ENCODE peak calls at places on chromosomes 5 and 9, in seven cellular contexts. I is pons, U is mesendoderm, B is lower leg skin, Q is T47D, G is NCI-H748 treated with DMSO at 0.1 percent for 48 hours, W is midbrain. L is an unnamed sample.

GRCh38 chr5:50886657-50887056 is 220.2 kb downstream of the PARP8 start:
- DNase-seq in W (no peak), G (no peak), U (peak), B (no peak), Q (no peak), I (no peak), L (no peak)

GRCh38 chr5:17436345-17436744 is 61.7 kb upstream of the TAF11L2 start:
- DNase-seq in W (no peak), I (peak), U (no peak), B (no peak), Q (no peak), G (no peak), L (no peak)

GRCh38 chr9:128323192-128323730 is 622 bp downstream of the COQ4 start:
- DNase-seq in W (no peak), I (no peak), G (peak), U (no peak), B (no peak), Q (no peak), L (no peak)

GRCh38 chr5:267716-268115 is 3.7 kb upstream of the PDCD6 start:
- DNase-seq in Q (no peak), G (no peak), W (no peak), B (no peak), U (no peak), I (no peak), L (no peak)

GRCh38 chr9:133770076-133770777 is 32.1 kb upstream of the SARDH start:
- DNase-seq in I (no peak), W (no peak), B (peak), U (no peak), G (no peak), Q (no peak), L (no peak)

GRCh38 chr9:75658301-75658919 is 232.1 kb upstream of the PCSK5 start:
- DNase-seq in B (no peak), G (no peak), Q (no peak), U (peak), I (no peak), W (no peak), L (no peak)

GRCh38 chr5:107215581-107215980 is 455.2 kb downstream of the EFNA5 start:
- DNase-seq in I (no peak), U (no peak), W (no peak), G (no peak), B (no peak), Q (peak), L (peak)

GRCh38 chr5:42721484-42721883 is 35.1 kb upstream of the CCDC152 start:
- DNase-seq in B (no peak), Q (no peak), W (no peak), G (no peak), U (no peak), I (no peak), L (no peak)

GRCh38 chr9:6581266-6581665 is 64.3 kb downstream of the GLDC start:
- DNase-seq in W (no peak), B (no peak), U (no peak), G (no peak), Q (no peak), I (no peak), L (no peak)

GRCh38 chr9:132857601-132858342 is 20.3 kb downstream of the AK8 start:
- DNase-seq in G (no peak), Q (no peak), I (no peak), W (no peak), B (no peak), U (no peak), L (no peak)

GRCh38 chr9:110340306-110340705 is 2.6 kb upstream of the TXNDC8 start:
- DNase-seq in U (peak), G (no peak), I (no peak), W (no peak), Q (peak), B (no peak), L (no peak)

GRCh38 chr9:95383198-95383673 is 65.7 kb upstream of the FANCC start:
- DNase-seq in G (no peak), I (no peak), B (no peak), Q (no peak), W (no peak), U (peak), L (peak)

GRCh38 chr5:151923865-151924264 is 786 bp downstream of the GLRA1 start:
- DNase-seq in B (no peak), Q (peak), U (peak), I (peak), W (no peak), G (peak), L (no peak)

GRCh38 chr9:132755096-132755495 is 84.8 kb downstream of the GTF3C4 start:
- DNase-seq in W (no peak), I (no peak), G (no peak), B (peak), Q (no peak), U (no peak), L (no peak)

GRCh38 chr5:78060421-78060820 is 234.1 kb downstream of the AP3B1 start:
- DNase-seq in B (no peak), I (no peak), U (no peak), G (no peak), Q (no peak), W (no peak), L (no peak)

GRCh38 chr9:93155716-93156474 is 21.8 kb upstream of the NINJ1 start:
- DNase-seq in I (peak), W (peak), U (no peak), B (no peak), G (no peak), Q (no peak), L (no peak)

GRCh38 chr5:93452255-93452654 is 128.8 kb downstream of the NR2F1-AS1 start:
- DNase-seq in G (no peak), Q (no peak), I (no peak), B (no peak), W (no peak), U (peak), L (no peak)

GRCh38 chr9:8436791-8437190 is 637.2 kb upstream of the DMAC1 start:
- DNase-seq in I (peak), G (no peak), W (no peak), B (no peak), U (no peak), Q (no peak), L (no peak)

GRCh38 chr5:107705390-107706014 is 34.8 kb upstream of the EFNA5 start:
- DNase-seq in I (no peak), B (no peak), G (no peak), Q (no peak), W (no peak), U (no peak), L (peak)

GRCh38 chr5:174947548-174947947 is 223.2 kb downstream of the MSX2 start:
- DNase-seq in W (no peak), Q (no peak), B (no peak), U (no peak), I (no peak), G (no peak), L (no peak)

L was measured in HS-5.